ENCODE peak calls at places on chromosome 2, in five cellular contexts. Q is endodermal cell, H is lower lobe of right lung, P is GM23338, E is tibial nerve. K is an unnamed sample.

GRCh38 chr2:157421964-157422363 is 21.9 kb downstream of the CYTIP start:
- DNase-seq in E (no peak), H (no peak), P (no peak), Q (no peak), K (no peak)

GRCh38 chr2:209382775-209383174 is 41.1 kb upstream of the MAP2 start:
- DNase-seq in H (no peak), P (no peak), E (no peak), Q (no peak), K (no peak)

GRCh38 chr2:119682578-119682977 is 3.6 kb downstream of the TMEM177 start:
- DNase-seq in Q (peak), H (no peak), E (no peak), P (no peak), K (no peak)

GRCh38 chr2:70558195-70558808 is 4.7 kb upstream of the TGFA start:
- DNase-seq in H (no peak), Q (peak), P (no peak), E (no peak), K (no peak)

GRCh38 chr2:139354518-139354917 is 574.3 kb upstream of the NXPH2 start:
- DNase-seq in P (no peak), E (no peak), Q (no peak), H (no peak), K (no peak)

GRCh38 chr2:8004250-8004681 is 677.6 kb upstream of the ID2 start:
- DNase-seq in E (no peak), P (no peak), Q (no peak), H (no peak), K (no peak)

GRCh38 chr2:43480874-43481273 is 115.0 kb downstream of the THADA start:
- DNase-seq in P (no peak), E (no peak), H (no peak), Q (no peak), K (no peak)

GRCh38 chr2:101188683-101189405 is 37.7 kb upstream of the TBC1D8 start:
- DNase-seq in H (no peak), P (peak), Q (peak), E (no peak), K (no peak)

GRCh38 chr2:158912765-158913164 is 55.7 kb upstream of the TANC1 start:
- DNase-seq in P (peak), H (no peak), E (no peak), Q (no peak), K (no peak)

GRCh38 chr2:131125195-131125757 is 20.1 kb downstream of the PLEKHB2 start:
- DNase-seq in E (no peak), P (no peak), Q (no peak), H (no peak), K (no peak)

GRCh38 chr2:149928026-149928425 is 340.5 kb upstream of the MMADHC start:
- DNase-seq in E (no peak), H (no peak), Q (no peak), P (no peak), K (no peak)

GRCh38 chr2:25146896-25147295 is 21.5 kb downstream of the POMC start:
- DNase-seq in E (no peak), P (no peak), H (no peak), Q (no peak), K (no peak)

GRCh38 chr2:70035344-70035844 is 51.9 kb upstream of the PCBP1 start:
- DNase-seq in Q (no peak), E (no peak), P (no peak), H (no peak), K (no peak)

GRCh38 chr2:43131051-43131889 is 95.1 kb downstream of the ZFP36L2 start:
- DNase-seq in E (peak), P (peak), H (peak), Q (peak), K (peak)

GRCh38 chr2:194549387-194549786 is 1107.6 kb upstream of the SLC39A10 start:
- DNase-seq in E (no peak), Q (no peak), H (no peak), P (no peak), K (no peak)

GRCh38 chr2:31534636-31535035 is 46.1 kb downstream of the SRD5A2 start:
- DNase-seq in P (no peak), H (no peak), Q (no peak), E (no peak), K (no peak)

GRCh38 chr2:26640781-26641564 is at the start of gene CIB4:
- DNase-seq in Q (peak), H (no peak), E (no peak), P (peak), K (peak)

GRCh38 chr2:189097934-189098333 is 81.6 kb downstream of the COL5A2 start:
- DNase-seq in E (no peak), H (no peak), Q (no peak), P (no peak), K (no peak)

GRCh38 chr2:229160180-229160579 is 110.9 kb downstream of the PID1 start:
- DNase-seq in Q (no peak), E (no peak), H (no peak), P (no peak), K (no peak)

GRCh38 chr2:166170356-166170755 is 42.5 kb upstream of the SCN1A start:
- DNase-seq in P (no peak), H (no peak), Q (no peak), E (no peak), K (no peak)

GRCh38 chr2:18788590-18788989 is 199.2 kb upstream of the NT5C1B start:
- DNase-seq in P (no peak), E (no peak), Q (no peak), H (no peak), K (no peak)

GRCh38 chr2:230262246-230262645 is 36.7 kb downstream of the SP140 start:
- DNase-seq in H (no peak), P (no peak), E (no peak), Q (no peak), K (no peak)

GRCh38 chr2:118634876-118635275 is 212.6 kb downstream of the EN1 start:
- DNase-seq in Q (no peak), H (no peak), P (no peak), E (no peak), K (no peak)

GRCh38 chr2:37283207-37283606 is 41.4 kb downstream of the PRKD3 start:
- DNase-seq in E (no peak), H (no peak), P (no peak), Q (no peak), K (no peak)

GRCh38 chr2:225011585-225011984 is 30.7 kb downstream of the DOCK10 start:
- DNase-seq in H (no peak), Q (no peak), P (peak), E (no peak), K (no peak)

GRCh38 chr2:188527701-188528100 is 236.0 kb downstream of the GULP1 start:
- DNase-seq in E (no peak), Q (no peak), H (no peak), P (no peak), K (no peak)

GRCh38 chr2:240921319-240922233 is 15.4 kb downstream of the CROCC2 start:
- DNase-seq in Q (peak), P (no peak), E (peak), H (peak), K (peak)

GRCh38 chr2:51620830-51621229 is 588.9 kb upstream of the NRXN1 start:
- DNase-seq in H (no peak), E (no peak), Q (no peak), P (no peak), K (no peak)

GRCh38 chr2:64685430-64685829 is 31.7 kb upstream of the SERTAD2 start:
- DNase-seq in P (no peak), H (no peak), E (no peak), Q (no peak), K (no peak)

GRCh38 chr2:27042159-27042661 is 9.3 kb upstream of the AGBL5 start:
- DNase-seq in P (no peak), E (no peak), H (no peak), Q (no peak), K (no peak)

GRCh38 chr2:32342811-32343210 is 14.0 kb upstream of the BIRC6 start:
- DNase-seq in P (no peak), Q (no peak), H (no peak), E (no peak), K (no peak)

GRCh38 chr2:124542932-124543640 is 518.0 kb downstream of the CNTNAP5 start:
- DNase-seq in Q (no peak), E (no peak), P (no peak), H (no peak), K (no peak)

GRCh38 chr2:16656784-16657391 is 8.7 kb downstream of the CYRIA start:
- DNase-seq in E (no peak), H (peak), P (no peak), Q (peak), K (no peak)
- H3K4me3 ChIP-seq in E (no peak), H (no peak), P (no peak), Q (no peak), K (no peak)

GRCh38 chr2:238822955-238823354 is 24.9 kb upstream of the TWIST2 start:
- DNase-seq in Q (no peak), E (no peak), H (no peak), P (no peak), K (no peak)
- H3K4me3 ChIP-seq in Q (no peak), E (no peak), H (no peak), P (no peak), K (no peak)

GRCh38 chr2:162317910-162318279 is 589 bp downstream of the IFIH1 start:
- DNase-seq in H (peak), E (no peak), Q (peak), P (peak), K (no peak)
- H3K4me3 ChIP-seq in H (peak), E (peak), Q (peak), P (peak), K (peak)

GRCh38 chr2:181896286-181896685 is 4.8 kb downstream of the ITPRID2 start:
- DNase-seq in Q (no peak), H (no peak), E (no peak), P (no peak), K (no peak)

GRCh38 chr2:181891966-181892794 is 650 bp downstream of the ITPRID2 start:
- DNase-seq in H (peak), Q (peak), P (peak), E (peak), K (peak)

GRCh38 chr2:181892795-181893435 is 1.4 kb downstream of the ITPRID2 start:
- DNase-seq in P (no peak), E (no peak), Q (no peak), H (no peak), K (no peak)

GRCh38 chr2:181894381-181894780 is 2.9 kb downstream of the ITPRID2 start:
- DNase-seq in H (no peak), Q (no peak), P (no peak), E (no peak), K (no peak)

GRCh38 chr2:181895788-181896187 is 4.3 kb downstream of the ITPRID2 start:
- DNase-seq in Q (no peak), P (no peak), E (no peak), H (no peak), K (no peak)
- H3K4me3 ChIP-seq in Q (no peak), P (no peak), E (peak), H (peak), K (peak)

GRCh38 chr2:73110622-73111299 is 2.0 kb downstream of the RAB11FIP5 start:
- DNase-seq in H (no peak), E (no peak), P (no peak), Q (no peak), K (no peak)
- H3K4me3 ChIP-seq in H (peak), E (peak), P (peak), Q (peak), K (peak)

DNA sequence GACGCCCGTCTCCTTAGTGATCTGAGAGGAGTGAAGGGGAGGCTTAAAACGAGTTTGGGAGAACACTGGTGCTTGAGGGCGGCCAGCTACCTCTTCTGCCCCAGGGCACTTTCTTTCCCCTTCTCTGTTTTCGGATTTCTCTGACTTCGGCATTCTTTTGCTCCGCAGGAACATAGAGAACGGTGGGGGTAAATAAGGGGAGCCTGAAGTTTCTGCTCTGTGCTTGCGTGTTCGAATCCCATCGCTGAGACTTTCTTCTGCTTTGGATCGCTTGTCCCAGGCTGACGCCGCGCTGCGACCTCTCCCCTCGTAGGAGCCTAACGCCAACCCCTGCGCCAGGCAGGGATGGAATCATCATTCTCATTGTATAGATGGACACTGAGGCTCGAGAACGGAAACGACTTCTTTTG is 3.0 kb upstream of the DLX2 start:
- DNase-seq in Q (no peak), E (no peak), H (no peak), P (peak), K (no peak)
- H3K4me3 ChIP-seq in Q (peak), E (no peak), H (no peak), P (peak), K (peak)

GRCh38 chr2:9754532-9754887 is 88.8 kb upstream of the TAF1B start:
- DNase-seq in Q (no peak), H (no peak), E (no peak), P (no peak), K (no peak)

GRCh38 chr2:9753276-9753600 is 90.0 kb upstream of the TAF1B start:
- DNase-seq in H (no peak), E (no peak), Q (peak), P (no peak), K (no peak)

GRCh38 chr2:9751831-9752230 is 91.4 kb upstream of the TAF1B start:
- DNase-seq in Q (no peak), H (no peak), E (no peak), P (no peak), K (no peak)

GRCh38 chr2:9753665-9754531 is 89.4 kb upstream of the TAF1B start:
- DNase-seq in P (no peak), Q (peak), H (no peak), E (no peak), K (no peak)

GRCh38 chr2:9752441-9753275 is 90.6 kb upstream of the TAF1B start:
- DNase-seq in E (no peak), Q (no peak), H (no peak), P (no peak), K (no peak)
- H3K4me3 ChIP-seq in E (no peak), Q (no peak), H (no peak), P (no peak), K (peak)

GRCh38 chr2:195594916-195595694 is 61.9 kb upstream of the SLC39A10 start:
- DNase-seq in P (no peak), Q (no peak), E (no peak), H (no peak), K (no peak)

GRCh38 chr2:195592101-195592500 is 64.9 kb upstream of the SLC39A10 start:
- DNase-seq in H (no peak), E (no peak), Q (no peak), P (peak), K (no peak)

GRCh38 chr2:195595825-195596224 is 61.2 kb upstream of the SLC39A10 start:
- DNase-seq in Q (no peak), P (no peak), H (no peak), E (no peak), K (no peak)

GRCh38 chr2:195596840-195597239 is 60.2 kb upstream of the SLC39A10 start:
- DNase-seq in P (no peak), H (no peak), E (no peak), Q (no peak), K (no peak)

GRCh38 chr2:195594248-195594647 is 62.8 kb upstream of the SLC39A10 start:
- DNase-seq in Q (no peak), P (no peak), H (no peak), E (no peak), K (no peak)
- H3K4me3 ChIP-seq in Q (peak), P (peak), H (no peak), E (no peak), K (no peak)

DNA sequence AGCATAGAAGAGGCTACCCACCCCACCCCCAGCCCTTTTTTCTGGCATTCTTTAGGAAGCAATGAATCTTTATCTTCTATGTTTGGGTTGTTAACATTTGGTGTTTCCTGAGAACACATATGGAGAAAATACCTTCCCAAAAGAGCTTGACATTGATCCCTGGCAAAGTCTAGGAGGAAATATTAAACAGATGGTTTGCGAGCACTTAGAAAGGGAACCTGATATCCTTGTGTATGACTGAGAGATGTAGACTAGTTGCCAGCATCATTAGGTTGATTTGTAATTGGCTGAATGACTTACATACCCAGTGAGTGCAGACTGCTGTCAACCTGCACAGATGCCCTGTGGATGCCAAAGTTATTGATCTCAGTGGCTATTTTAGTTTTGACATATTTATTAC is 42.9 kb downstream of the DOK1 start:
- DNase-seq in E (no peak), P (no peak), H (no peak), Q (no peak), K (no peak)
- H3K4me3 ChIP-seq in E (no peak), P (no peak), H (no peak), Q (no peak), K (no peak)

K was measured in suprapubic skin.